ENCODE peak calls at places on chromosome 15, in four cellular contexts. B, E, M and F are unnamed samples.

GRCh38 chr15:101489633-101490407 is at the start of gene PCSK6:
- DNase-seq in B (peak), E (no peak), M (peak), F (no peak)

GRCh38 chr15:89781891-89782618 is 5.9 kb downstream of the MESP2 start:
- DNase-seq in B (no peak), E (peak), M (peak), F (peak)

GRCh38 chr15:98713585-98714001 is 65.3 kb downstream of the IGF1R start:
- DNase-seq in B (no peak), E (no peak), M (no peak), F (no peak)

GRCh38 chr15:83248151-83248851 is 36.2 kb downstream of the BNC1 start:
- DNase-seq in B (peak), E (peak), M (peak), F (peak)

GRCh38 chr15:97652700-97653167 is 307.8 kb upstream of the ARRDC4 start:
- DNase-seq in B (no peak), E (no peak), M (no peak), F (no peak)

GRCh38 chr15:93182806-93183205 is 93.8 kb upstream of the RGMA start:
- DNase-seq in B (no peak), E (no peak), M (no peak), F (no peak)

GRCh38 chr15:31409196-31409595 is 82.6 kb downstream of the KLF13 start:
- DNase-seq in B (no peak), E (no peak), M (peak), F (no peak)

GRCh38 chr15:72784233-72784876 is 797 bp upstream of the ADPGK start:
- DNase-seq in B (peak), E (peak), M (peak), F (peak)

GRCh38 chr15:81869161-81869928 is 176.5 kb downstream of the MEX3B start:
- DNase-seq in B (no peak), E (no peak), M (no peak), F (no peak)

GRCh38 chr15:41827880-41828746 is at the start of gene JMJD7:
- DNase-seq in B (peak), E (peak), M (peak), F (peak)

GRCh38 chr15:38002883-38003477 is 68.5 kb downstream of the TMCO5A start:
- DNase-seq in B (peak), E (peak), M (peak), F (peak)

GRCh38 chr15:98358971-98359370 is 289.4 kb upstream of the IGF1R start:
- DNase-seq in B (no peak), E (no peak), M (no peak), F (no peak)

GRCh38 chr15:82986442-82986780 is 401 bp downstream of the RAMAC start:
- DNase-seq in B (no peak), E (no peak), M (peak), F (no peak)

GRCh38 chr15:79185199-79185598 is 94.6 kb upstream of the RASGRF1 start:
- DNase-seq in B (peak), E (peak), M (no peak), F (no peak)

GRCh38 chr15:88113909-88114308 is 142.6 kb downstream of the NTRK3 start:
- DNase-seq in B (no peak), E (no peak), M (peak), F (no peak)

GRCh38 chr15:59436774-59437472 is 1.1 kb upstream of the FAM81A start:
- DNase-seq in B (no peak), E (peak), M (peak), F (no peak)

GRCh38 chr15:67807836-67808235 is 17.5 kb upstream of the SKOR1 start:
- DNase-seq in B (no peak), E (no peak), M (no peak), F (no peak)

GRCh38 chr15:63370764-63371163 is 10.9 kb downstream of the CA12 start:
- DNase-seq in B (no peak), E (no peak), M (no peak), F (no peak)

GRCh38 chr15:63371297-63371918 is 10.2 kb downstream of the CA12 start:
- DNase-seq in B (peak), E (peak), M (peak), F (peak)

GRCh38 chr15:63373330-63373729 is 8.3 kb downstream of the CA12 start:
- DNase-seq in B (no peak), E (no peak), M (no peak), F (no peak)

GRCh38 chr15:63372753-63373152 is 8.9 kb downstream of the CA12 start:
- DNase-seq in B (no peak), E (no peak), M (no peak), F (peak)

GRCh38 chr15:63372018-63372705 is 9.5 kb downstream of the CA12 start:
- DNase-seq in B (peak), E (peak), M (peak), F (peak)
- TF ChIP-seq CTCF in B (no peak), E (no peak), M (no peak), F (no peak)

GRCh38 chr15:96362759-96363678 is 32.5 kb downstream of the NR2F2 start:
- DNase-seq in B (no peak), E (no peak), M (no peak), F (no peak)

GRCh38 chr15:96359772-96360498 is 29.4 kb downstream of the NR2F2 start:
- DNase-seq in B (no peak), E (no peak), M (peak), F (peak)

GRCh38 chr15:96362001-96362758 is 31.7 kb downstream of the NR2F2 start:
- DNase-seq in B (no peak), E (no peak), M (no peak), F (no peak)

GRCh38 chr15:96360581-96361308 is 30.2 kb downstream of the NR2F2 start:
- DNase-seq in B (no peak), E (no peak), M (no peak), F (no peak)

GRCh38 chr15:96361309-96362000 is 31.0 kb downstream of the NR2F2 start:
- DNase-seq in B (no peak), E (no peak), M (no peak), F (no peak)
- H3K4me3 ChIP-seq in B (no peak), E (peak), M (no peak), F (peak)

DNA sequence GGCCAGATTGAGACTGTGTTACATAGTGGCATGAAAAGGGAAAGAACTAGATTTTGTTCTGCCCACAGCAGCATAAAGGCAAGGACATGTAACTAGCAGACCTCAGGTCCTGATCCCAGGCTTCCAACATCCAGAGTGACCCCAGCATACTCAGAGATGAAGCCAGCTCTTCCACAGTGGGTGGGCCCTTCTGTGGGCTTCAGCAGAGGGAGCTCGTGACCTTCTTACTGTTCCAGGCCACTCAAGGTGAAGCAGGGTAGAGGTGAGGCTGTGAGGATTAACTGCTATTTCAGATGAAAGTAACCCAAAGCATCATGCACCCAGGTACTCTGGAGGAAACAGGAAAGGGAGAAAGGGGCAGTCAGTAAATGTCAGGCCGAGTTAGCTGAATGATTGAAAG is 905 bp upstream of the SLC24A1 start:
- DNase-seq in B (no peak), E (no peak), M (no peak), F (no peak)
- TF ChIP-seq CTCF in B (no peak), E (no peak), M (no peak), F (no peak)

DNA sequence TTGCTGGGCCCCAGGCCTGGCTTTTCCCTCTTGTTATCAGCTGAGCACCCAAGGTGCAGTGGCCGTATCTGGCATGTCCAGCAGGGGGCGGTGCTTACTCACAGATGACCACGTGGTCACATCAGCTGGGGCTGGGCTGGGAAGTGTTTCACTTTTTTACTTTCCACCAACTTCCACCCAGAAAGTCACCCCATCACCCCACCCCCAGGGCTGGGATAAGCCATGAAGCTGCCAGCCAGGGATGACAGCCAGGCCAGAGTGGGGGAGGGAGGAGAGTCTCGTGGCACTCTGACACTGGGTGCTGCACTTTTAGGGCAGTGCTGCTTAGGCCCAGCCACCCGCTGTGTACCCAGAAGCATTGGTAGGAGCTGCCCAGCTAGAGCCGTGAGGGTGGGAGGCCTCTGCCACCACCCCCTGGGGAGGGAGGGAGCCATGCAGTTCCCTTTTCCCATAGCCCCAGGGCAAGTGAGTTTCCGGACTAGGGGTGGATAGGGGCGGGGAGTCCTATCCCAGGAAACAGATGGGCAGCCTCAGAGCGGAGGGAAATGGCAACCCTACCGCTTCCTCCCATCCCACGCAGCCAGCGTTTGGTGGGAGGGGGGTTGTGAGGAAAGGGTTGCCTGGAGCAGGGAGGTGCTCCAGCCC is 6.1 kb downstream of the PPCDC start:
- DNase-seq in B (peak), E (peak), M (peak), F (peak)
- H3K4me3 ChIP-seq in B (no peak), E (peak), M (no peak), F (no peak)

GRCh38 chr15:63945838-63946298 is 100.4 kb downstream of the DAPK2 start:
- DNase-seq in B (no peak), E (no peak), M (no peak), F (no peak)
- TF ChIP-seq CTCF in B (no peak), E (no peak), M (no peak), F (no peak)

DNA sequence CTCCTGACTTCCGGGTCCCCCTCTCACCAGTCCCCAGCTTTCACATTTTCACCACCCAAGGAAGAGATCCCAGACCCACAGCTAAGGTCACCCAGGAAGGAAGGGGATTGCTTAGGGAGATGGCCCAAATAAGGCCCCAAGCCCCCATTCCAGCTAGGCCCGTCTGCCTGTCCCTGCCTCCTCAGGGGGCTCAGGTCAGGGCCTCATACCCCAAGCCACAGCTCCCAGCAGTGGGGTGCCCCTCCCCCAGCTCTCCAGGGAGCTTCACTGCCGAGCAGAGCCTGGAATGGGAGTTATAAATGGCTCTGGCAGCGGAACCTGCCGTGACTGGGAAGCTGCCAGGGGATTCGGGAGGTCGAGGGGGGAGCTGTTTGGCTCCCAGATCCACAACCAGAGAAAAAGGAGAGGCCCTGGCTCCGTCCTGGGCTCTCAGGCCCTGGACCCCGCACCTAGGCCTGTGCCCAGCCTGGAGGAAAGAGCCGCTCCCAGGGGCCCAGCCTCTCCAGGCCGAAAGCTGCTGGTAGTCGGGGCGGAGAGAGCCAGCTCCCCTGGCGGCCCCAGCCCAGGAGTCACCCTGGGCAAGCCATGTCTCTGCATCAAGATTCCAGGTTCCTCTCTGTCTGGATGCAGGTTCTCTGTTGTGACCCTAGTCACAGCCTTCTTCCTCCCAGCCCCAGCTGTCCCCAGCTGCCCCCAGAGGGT is 550 bp downstream of the CCDC9B start:
- DNase-seq in B (peak), E (no peak), M (peak), F (peak)
- H3K4me3 ChIP-seq in B (peak), E (peak), M (peak), F (peak)

GRCh38 chr15:61046291-61046690 is 182.8 kb downstream of the RORA start:
- DNase-seq in B (no peak), E (no peak), M (no peak), F (no peak)

GRCh38 chr15:61037031-61037430 is 192.1 kb downstream of the RORA start:
- DNase-seq in B (no peak), E (no peak), M (peak), F (no peak)

GRCh38 chr15:61038910-61039309 is 190.2 kb downstream of the RORA start:
- DNase-seq in B (no peak), E (no peak), M (peak), F (peak)

GRCh38 chr15:61038387-61038786 is 190.7 kb downstream of the RORA start:
- DNase-seq in B (peak), E (peak), M (peak), F (peak)

DNA sequence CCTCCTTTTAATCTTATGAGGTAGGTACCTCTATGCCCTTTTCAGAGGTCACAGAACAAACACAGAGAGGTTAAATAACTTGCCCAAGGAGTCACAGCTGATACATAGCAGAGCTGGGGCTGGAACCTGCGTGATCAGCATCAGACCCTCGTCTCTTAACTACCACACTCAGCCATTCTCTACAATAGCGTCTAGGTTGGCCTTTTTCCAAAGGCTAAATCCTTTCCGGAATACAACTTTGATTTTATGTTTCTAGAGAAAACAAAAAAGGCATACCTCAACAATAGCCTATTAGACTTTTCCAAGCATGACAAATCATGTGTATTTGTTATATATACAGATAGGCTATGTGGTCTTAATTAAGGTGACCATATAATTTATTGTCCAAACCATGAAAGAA is 187.2 kb downstream of the RORA start:
- DNase-seq in B (no peak), E (no peak), M (no peak), F (no peak)
- TF ChIP-seq CTCF in B (no peak), E (no peak), M (no peak), F (no peak)

GRCh38 chr15:52462806-52463360 is 65.8 kb downstream of the MYO5A start:
- DNase-seq in B (no peak), E (no peak), M (no peak), F (no peak)

GRCh38 chr15:52463638-52464037 is 65.0 kb downstream of the MYO5A start:
- DNase-seq in B (peak), E (no peak), M (peak), F (no peak)

GRCh38 chr15:52464040-52464439 is 64.6 kb downstream of the MYO5A start:
- DNase-seq in B (no peak), E (no peak), M (no peak), F (no peak)

GRCh38 chr15:52466134-52466701 is 62.5 kb downstream of the MYO5A start:
- DNase-seq in B (no peak), E (no peak), M (no peak), F (no peak)

GRCh38 chr15:52464478-52464877 is 64.2 kb downstream of the MYO5A start:
- DNase-seq in B (no peak), E (no peak), M (no peak), F (no peak)
- H3K4me3 ChIP-seq in B (no peak), E (no peak), M (no peak), F (no peak)

DNA sequence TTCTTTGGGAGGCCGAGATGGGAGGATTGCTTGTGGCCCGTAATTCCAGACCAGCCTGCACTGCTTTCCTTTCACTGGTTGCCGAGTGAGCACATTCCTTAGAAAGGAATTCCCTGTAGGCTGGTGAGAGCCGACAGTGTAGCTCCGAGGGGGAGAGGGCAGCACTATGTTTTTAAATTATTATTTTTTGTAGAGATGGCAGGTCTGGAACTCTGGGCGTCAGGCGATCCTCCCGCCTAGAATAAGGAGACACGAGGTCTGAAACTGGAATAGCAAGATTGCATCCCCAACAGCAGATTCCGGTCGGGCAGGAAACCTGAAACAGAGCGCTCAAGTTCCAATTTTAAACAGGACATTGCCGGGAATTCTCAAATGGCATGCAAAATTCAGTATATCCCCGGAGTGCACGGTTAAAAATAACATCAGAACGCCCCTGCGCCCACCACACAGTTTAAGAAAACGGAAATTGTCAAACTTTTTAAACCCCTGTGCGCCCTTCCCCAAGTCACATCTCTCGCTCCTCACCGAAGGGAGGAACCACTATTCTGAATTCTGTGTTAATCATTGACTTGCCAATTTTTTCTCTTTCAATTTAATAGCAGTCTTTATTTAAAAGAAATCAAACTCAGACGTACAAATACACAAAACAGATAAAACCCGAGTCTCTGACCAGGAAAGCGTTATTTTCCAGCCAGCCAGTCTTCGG is 637 bp upstream of the RNU5B-1 start:
- DNase-seq in B (peak), E (peak), M (peak), F (peak)
- TF ChIP-seq CTCF in B (peak), E (no peak), M (peak), F (no peak)